ENCODE peak calls at places on chromosome 12, in seven cellular contexts. One of them, this sample, is unnamed.

GRCh38 chr12:116130431-116130830 is 147.1 kb downstream of the MED13L start:
- DNase-seq in sigmoid colon: no peak
- DNase-seq in uterus: no peak
- DNase-seq in left lung: no peak
- DNase-seq in breast epithelium: no peak
- DNase-seq in dorsolateral prefrontal cortex: no peak
- DNase-seq in right atrium auricular region: no peak
- DNase-seq in this sample: no peak

GRCh38 chr12:108117163-108117849 is 11.8 kb upstream of the WSCD2 start:
- DNase-seq in left lung: no peak
- DNase-seq in sigmoid colon: no peak
- DNase-seq in dorsolateral prefrontal cortex: no peak
- DNase-seq in breast epithelium: no peak
- DNase-seq in right atrium auricular region: no peak
- DNase-seq in uterus: no peak
- DNase-seq in this sample: no peak

GRCh38 chr12:56487448-56488040 is 417 bp downstream of the GLS2 start:
- DNase-seq in sigmoid colon: peak; percentile 80
- DNase-seq in breast epithelium: no peak
- DNase-seq in uterus: peak; percentile 39
- DNase-seq in left lung: peak; percentile 55
- DNase-seq in right atrium auricular region: no peak
- DNase-seq in dorsolateral prefrontal cortex: peak; percentile 47
- DNase-seq in this sample: no peak

GRCh38 chr12:53172352-53172751 is 8.2 kb upstream of the ZNF740 start:
- DNase-seq in dorsolateral prefrontal cortex: no peak
- DNase-seq in left lung: no peak
- DNase-seq in sigmoid colon: peak; percentile 87
- DNase-seq in uterus: peak; percentile 51
- DNase-seq in breast epithelium: peak; percentile 40
- DNase-seq in right atrium auricular region: no peak
- DNase-seq in this sample: peak; percentile 45

GRCh38 chr12:46983959-46984833 is 95.2 kb upstream of the PCED1B start:
- DNase-seq in left lung: no peak
- DNase-seq in sigmoid colon: no peak
- DNase-seq in right atrium auricular region: no peak
- DNase-seq in dorsolateral prefrontal cortex: no peak
- DNase-seq in uterus: no peak
- DNase-seq in breast epithelium: no peak
- DNase-seq in this sample: peak; percentile 29

GRCh38 chr12:71415336-71416231 is 24.0 kb upstream of the LGR5 start:
- DNase-seq in breast epithelium: no peak
- DNase-seq in right atrium auricular region: no peak
- DNase-seq in left lung: no peak
- DNase-seq in sigmoid colon: no peak
- DNase-seq in dorsolateral prefrontal cortex: no peak
- DNase-seq in uterus: no peak
- DNase-seq in this sample: peak; percentile 20

GRCh38 chr12:128079-128478 is 61.5 kb downstream of the IQSEC3 start:
- DNase-seq in uterus: no peak
- DNase-seq in sigmoid colon: no peak
- DNase-seq in dorsolateral prefrontal cortex: no peak
- DNase-seq in right atrium auricular region: no peak
- DNase-seq in left lung: no peak
- DNase-seq in breast epithelium: no peak
- DNase-seq in this sample: no peak

GRCh38 chr12:51823875-51824565 is 24.5 kb downstream of the FIGNL2 start:
- DNase-seq in right atrium auricular region: no peak
- DNase-seq in dorsolateral prefrontal cortex: peak; percentile 45
- DNase-seq in uterus: no peak
- DNase-seq in left lung: no peak
- DNase-seq in sigmoid colon: no peak
- DNase-seq in breast epithelium: no peak
- DNase-seq in this sample: peak; percentile 24

GRCh38 chr12:110561471-110562201 is 21.5 kb downstream of the PPTC7 start:
- DNase-seq in sigmoid colon: no peak
- DNase-seq in breast epithelium: no peak
- DNase-seq in dorsolateral prefrontal cortex: no peak
- DNase-seq in left lung: no peak
- DNase-seq in uterus: no peak
- DNase-seq in right atrium auricular region: no peak
- DNase-seq in this sample: no peak

GRCh38 chr12:64998327-64999156 is 122.6 kb downstream of the WIF1 start:
- DNase-seq in right atrium auricular region: no peak
- DNase-seq in uterus: no peak
- DNase-seq in breast epithelium: no peak
- DNase-seq in left lung: no peak
- DNase-seq in dorsolateral prefrontal cortex: no peak
- DNase-seq in sigmoid colon: no peak
- DNase-seq in this sample: no peak

GRCh38 chr12:2483713-2484112 is 311.1 kb upstream of the FKBP4 start:
- DNase-seq in uterus: no peak
- DNase-seq in dorsolateral prefrontal cortex: no peak
- DNase-seq in sigmoid colon: no peak
- DNase-seq in breast epithelium: no peak
- DNase-seq in right atrium auricular region: no peak
- DNase-seq in left lung: no peak
- DNase-seq in this sample: no peak

GRCh38 chr12:119178544-119179334 is at the start of gene HSPB8:
- DNase-seq in breast epithelium: peak; percentile 78
- DNase-seq in sigmoid colon: peak; percentile 98
- DNase-seq in right atrium auricular region: peak; percentile 97
- DNase-seq in uterus: peak; percentile 89
- DNase-seq in left lung: peak; percentile 92
- DNase-seq in dorsolateral prefrontal cortex: peak; percentile 75
- DNase-seq in this sample: peak; percentile 88

GRCh38 chr12:133202493-133203343 is 21.4 kb downstream of the ZNF268 start:
- DNase-seq in right atrium auricular region: no peak
- DNase-seq in left lung: no peak
- DNase-seq in dorsolateral prefrontal cortex: no peak
- DNase-seq in breast epithelium: no peak
- DNase-seq in sigmoid colon: no peak
- DNase-seq in uterus: no peak
- DNase-seq in this sample: no peak

GRCh38 chr12:71664411-71665108 is 459 bp downstream of the THAP2 start:
- DNase-seq in sigmoid colon: no peak
- DNase-seq in dorsolateral prefrontal cortex: no peak
- DNase-seq in right atrium auricular region: no peak
- DNase-seq in uterus: no peak
- DNase-seq in breast epithelium: no peak
- DNase-seq in left lung: no peak
- DNase-seq in this sample: no peak

GRCh38 chr12:52074006-52074405 is 4.2 kb downstream of the ATG101 start:
- DNase-seq in breast epithelium: peak; percentile 67
- DNase-seq in sigmoid colon: no peak
- DNase-seq in left lung: no peak
- DNase-seq in right atrium auricular region: no peak
- DNase-seq in dorsolateral prefrontal cortex: no peak
- DNase-seq in uterus: no peak
- DNase-seq in this sample: no peak

GRCh38 chr12:117367006-117367638 is 5.7 kb upstream of the NOS1 start:
- DNase-seq in dorsolateral prefrontal cortex: peak; percentile 88
- DNase-seq in right atrium auricular region: peak; percentile 76
- DNase-seq in left lung: peak; percentile 39
- DNase-seq in sigmoid colon: peak; percentile 74
- DNase-seq in uterus: peak; percentile 22
- DNase-seq in breast epithelium: peak; percentile 77
- DNase-seq in this sample: peak; percentile 29

GRCh38 chr12:12720052-12720451 is 2.9 kb downstream of the CDKN1B start:
- DNase-seq in uterus: no peak
- DNase-seq in dorsolateral prefrontal cortex: no peak
- DNase-seq in breast epithelium: no peak
- DNase-seq in right atrium auricular region: no peak
- DNase-seq in left lung: no peak
- DNase-seq in sigmoid colon: no peak
- DNase-seq in this sample: no peak

GRCh38 chr12:43764528-43764927 is 5.8 kb downstream of the IRAK4 start:
- DNase-seq in uterus: no peak
- DNase-seq in sigmoid colon: no peak
- DNase-seq in dorsolateral prefrontal cortex: no peak
- DNase-seq in right atrium auricular region: no peak
- DNase-seq in breast epithelium: no peak
- DNase-seq in left lung: no peak
- DNase-seq in this sample: no peak
- H3K4me3 ChIP-seq in uterus: no peak overlapping the region
- H3K4me3 ChIP-seq in sigmoid colon: no peak overlapping the region
- H3K4me3 ChIP-seq in dorsolateral prefrontal cortex: no peak overlapping the region
- H3K4me3 ChIP-seq in right atrium auricular region: no peak overlapping the region
- H3K4me3 ChIP-seq in breast epithelium: no peak overlapping the region
- H3K4me3 ChIP-seq in left lung: no peak overlapping the region
- H3K4me3 ChIP-seq in this sample: no peak overlapping the region

GRCh38 chr12:6843118-6843902 is 2.6 kb downstream of the GNB3 start:
- DNase-seq in right atrium auricular region: no peak
- DNase-seq in uterus: no peak
- DNase-seq in breast epithelium: no peak
- DNase-seq in dorsolateral prefrontal cortex: no peak
- DNase-seq in left lung: no peak
- DNase-seq in sigmoid colon: no peak
- DNase-seq in this sample: no peak

GRCh38 chr12:6840428-6841138 is at the start of gene GNB3:
- DNase-seq in uterus: no peak
- DNase-seq in dorsolateral prefrontal cortex: no peak
- DNase-seq in right atrium auricular region: no peak
- DNase-seq in left lung: no peak
- DNase-seq in breast epithelium: no peak
- DNase-seq in sigmoid colon: no peak
- DNase-seq in this sample: no peak

GRCh38 chr12:6839482-6840201 is 1.1 kb upstream of the GNB3 start:
- DNase-seq in right atrium auricular region: no peak
- DNase-seq in left lung: no peak
- DNase-seq in uterus: no peak
- DNase-seq in sigmoid colon: no peak
- DNase-seq in dorsolateral prefrontal cortex: no peak
- DNase-seq in breast epithelium: no peak
- DNase-seq in this sample: no peak

GRCh38 chr12:6841139-6841515 is 402 bp downstream of the GNB3 start:
- DNase-seq in left lung: no peak
- DNase-seq in dorsolateral prefrontal cortex: no peak
- DNase-seq in uterus: no peak
- DNase-seq in sigmoid colon: no peak
- DNase-seq in right atrium auricular region: no peak
- DNase-seq in breast epithelium: no peak
- DNase-seq in this sample: no peak

DNA sequence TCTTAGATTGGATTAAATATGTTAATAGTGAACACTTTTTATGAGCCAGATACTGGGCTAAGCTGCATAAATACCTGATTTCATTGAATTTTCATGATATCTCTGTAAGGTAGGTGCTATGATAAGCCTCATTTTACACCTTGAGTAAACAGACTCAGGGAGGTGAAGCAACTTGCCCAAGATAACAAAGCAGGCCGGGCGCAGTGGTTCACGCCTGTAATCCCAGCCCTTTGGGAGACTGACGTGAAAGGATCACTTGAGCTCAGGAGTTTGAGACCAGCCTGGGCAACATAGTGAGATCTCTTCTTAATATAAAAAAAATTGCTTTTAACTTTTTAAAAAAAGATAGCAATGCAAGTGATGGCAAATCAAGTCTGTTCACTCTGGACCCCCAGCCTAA is 1.4 kb downstream of the GNB3 start:
- DNase-seq in dorsolateral prefrontal cortex: no peak
- DNase-seq in sigmoid colon: no peak
- DNase-seq in breast epithelium: no peak
- DNase-seq in right atrium auricular region: no peak
- DNase-seq in uterus: no peak
- DNase-seq in left lung: no peak
- DNase-seq in this sample: no peak
- H3K27ac ChIP-seq in dorsolateral prefrontal cortex: no peak overlapping the region
- H3K27ac ChIP-seq in sigmoid colon: no peak overlapping the region
- H3K27ac ChIP-seq in breast epithelium: no peak overlapping the region
- H3K27ac ChIP-seq in right atrium auricular region: no peak overlapping the region
- H3K27ac ChIP-seq in uterus: no peak overlapping the region
- H3K27ac ChIP-seq in left lung: no peak overlapping the region
- H3K27ac ChIP-seq in this sample: no peak overlapping the region

GRCh38 chr12:94617101-94617500 is 33.3 kb downstream of the TMCC3 start:
- DNase-seq in breast epithelium: no peak
- DNase-seq in left lung: no peak
- DNase-seq in sigmoid colon: no peak
- DNase-seq in dorsolateral prefrontal cortex: no peak
- DNase-seq in right atrium auricular region: no peak
- DNase-seq in uterus: no peak
- DNase-seq in this sample: no peak

GRCh38 chr12:94614288-94614721 is 36.1 kb downstream of the TMCC3 start:
- DNase-seq in sigmoid colon: no peak
- DNase-seq in right atrium auricular region: no peak
- DNase-seq in uterus: no peak
- DNase-seq in left lung: no peak
- DNase-seq in dorsolateral prefrontal cortex: no peak
- DNase-seq in breast epithelium: no peak
- DNase-seq in this sample: no peak

GRCh38 chr12:94618995-94619695 is 31.2 kb downstream of the TMCC3 start:
- DNase-seq in breast epithelium: no peak
- DNase-seq in right atrium auricular region: no peak
- DNase-seq in uterus: no peak
- DNase-seq in sigmoid colon: no peak
- DNase-seq in dorsolateral prefrontal cortex: no peak
- DNase-seq in left lung: no peak
- DNase-seq in this sample: peak; percentile 64

GRCh38 chr12:94615284-94616216 is 34.8 kb downstream of the TMCC3 start:
- DNase-seq in dorsolateral prefrontal cortex: no peak
- DNase-seq in right atrium auricular region: no peak
- DNase-seq in left lung: no peak
- DNase-seq in uterus: peak; percentile 26
- DNase-seq in sigmoid colon: no peak
- DNase-seq in breast epithelium: no peak
- DNase-seq in this sample: peak; percentile 6

GRCh38 chr12:94616217-94616729 is 34.1 kb downstream of the TMCC3 start:
- DNase-seq in uterus: no peak
- DNase-seq in left lung: no peak
- DNase-seq in right atrium auricular region: no peak
- DNase-seq in dorsolateral prefrontal cortex: peak; percentile 77
- DNase-seq in breast epithelium: no peak
- DNase-seq in sigmoid colon: peak; percentile 73
- DNase-seq in this sample: no peak
- TF ChIP-seq CTCF in uterus: no peak
- TF ChIP-seq CTCF in left lung: no peak
- TF ChIP-seq CTCF in right atrium auricular region: no peak
- TF ChIP-seq CTCF in dorsolateral prefrontal cortex: no peak
- TF ChIP-seq CTCF in breast epithelium: no peak
- TF ChIP-seq CTCF in sigmoid colon: no peak
- TF ChIP-seq CTCF in this sample: no peak

GRCh38 chr12:4825139-4825858 is 84.4 kb upstream of the KCNA1 start:
- DNase-seq in sigmoid colon: no peak
- DNase-seq in uterus: no peak
- DNase-seq in left lung: no peak
- DNase-seq in dorsolateral prefrontal cortex: no peak
- DNase-seq in breast epithelium: no peak
- DNase-seq in right atrium auricular region: no peak
- DNase-seq in this sample: no peak

GRCh38 chr12:4829161-4829792 is 80.4 kb upstream of the KCNA1 start:
- DNase-seq in right atrium auricular region: no peak
- DNase-seq in breast epithelium: no peak
- DNase-seq in left lung: no peak
- DNase-seq in uterus: no peak
- DNase-seq in dorsolateral prefrontal cortex: no peak
- DNase-seq in sigmoid colon: no peak
- DNase-seq in this sample: no peak

GRCh38 chr12:4828176-4828575 is 81.5 kb upstream of the KCNA1 start:
- DNase-seq in breast epithelium: no peak
- DNase-seq in dorsolateral prefrontal cortex: no peak
- DNase-seq in right atrium auricular region: no peak
- DNase-seq in uterus: no peak
- DNase-seq in left lung: no peak
- DNase-seq in sigmoid colon: no peak
- DNase-seq in this sample: no peak

GRCh38 chr12:4824415-4824814 is 85.3 kb upstream of the KCNA1 start:
- DNase-seq in dorsolateral prefrontal cortex: no peak
- DNase-seq in breast epithelium: no peak
- DNase-seq in uterus: no peak
- DNase-seq in left lung: no peak
- DNase-seq in sigmoid colon: no peak
- DNase-seq in right atrium auricular region: no peak
- DNase-seq in this sample: no peak

GRCh38 chr12:4826909-4827308 is 82.8 kb upstream of the KCNA1 start:
- DNase-seq in sigmoid colon: no peak
- DNase-seq in right atrium auricular region: no peak
- DNase-seq in left lung: no peak
- DNase-seq in breast epithelium: no peak
- DNase-seq in dorsolateral prefrontal cortex: no peak
- DNase-seq in uterus: no peak
- DNase-seq in this sample: no peak
- H3K4me3 ChIP-seq in sigmoid colon: no peak overlapping the region
- H3K4me3 ChIP-seq in right atrium auricular region: no peak overlapping the region
- H3K4me3 ChIP-seq in left lung: no peak overlapping the region
- H3K4me3 ChIP-seq in breast epithelium: no peak overlapping the region
- H3K4me3 ChIP-seq in dorsolateral prefrontal cortex: no peak overlapping the region
- H3K4me3 ChIP-seq in uterus: no peak overlapping the region
- H3K4me3 ChIP-seq in this sample: no peak overlapping the region

This sample was measured in AG04450.